ENCODE peak calls at places on chromosomes 3 and 15, in ten cellular contexts. E is stimulated activated CD4-positive, alpha-beta T cell treated with anti-CD3 and anti-CD28 coated beads, Interleukin-2, amount 100 ng/mL, for 24 hours; F is T-cell; X is non-pigmented ciliary epithelial cell; H is fibroblast of lung; V is HT-29; B is CD8-positive, alpha-beta memory T cell; O is nephron progenitor cell; I is left lung; G is HEK293T. M is an unnamed sample.

GRCh38 chr15:31457631-31458526 is 131.2 kb downstream of the KLF13 start:
- DNase-seq in O (no peak), B (no peak), X (no peak), V (no peak), H (peak; percentile 81), E (no peak), I (no peak), G (no peak), F (no peak), M (no peak)

GRCh38 chr15:27828721-27829120 is 270.4 kb downstream of the OCA2 start:
- DNase-seq in X (no peak), G (no peak), H (no peak), O (no peak), V (no peak), B (no peak), I (no peak), F (no peak), E (no peak), M (no peak)

GRCh38 chr3:51710631-51711351 is 3.9 kb downstream of the GRM2 start:
- DNase-seq in I (peak; percentile 19), F (no peak), V (peak; percentile 36), E (no peak), X (no peak), G (peak; percentile 30), B (no peak), H (no peak), O (no peak), M (no peak)

GRCh38 chr3:167653750-167654149 is at the start of gene WDR49:
- DNase-seq in X (no peak), V (no peak), F (no peak), O (no peak), G (no peak), H (peak; percentile 1), I (no peak), E (no peak), B (no peak), M (no peak)

GRCh38 chr15:66714543-66714981 is 12.5 kb downstream of the SMAD6 start:
- DNase-seq in I (no peak), X (no peak), G (no peak), E (no peak), H (peak; percentile 56), F (no peak), B (no peak), V (no peak), O (no peak), M (no peak)

GRCh38 chr3:99902091-99902490 is 84.4 kb downstream of the CMSS1 start:
- DNase-seq in F (no peak), V (no peak), G (no peak), B (no peak), X (no peak), O (no peak), I (no peak), E (no peak), H (peak; percentile 82), M (no peak)

GRCh38 chr3:112365035-112365434 is 32.1 kb downstream of the CD200 start:
- DNase-seq in H (peak; percentile 23), G (no peak), X (no peak), B (no peak), F (no peak), I (no peak), V (no peak), E (no peak), O (no peak), M (no peak)

GRCh38 chr3:81289676-81290075 is 471.8 kb downstream of the GBE1 start:
- DNase-seq in B (no peak), I (no peak), X (peak; percentile 28), O (no peak), G (no peak), E (no peak), V (no peak), H (peak; percentile 79), F (no peak), M (no peak)

GRCh38 chr3:64501298-64501906 is 186.4 kb downstream of the ADAMTS9 start:
- DNase-seq in V (no peak), E (no peak), H (peak; percentile 71), F (no peak), G (no peak), I (no peak), X (peak; percentile 78), B (no peak), O (no peak), M (no peak)

GRCh38 chr3:127177226-127177625 is 15.7 kb upstream of the PRR23E start:
- DNase-seq in V (peak; percentile 42), X (no peak), E (no peak), I (no peak), H (no peak), F (no peak), O (no peak), G (peak; percentile 3), B (no peak), M (peak; percentile 51)